ENCODE peak calls at places on chromosomes 6 and 20, in four cellular contexts. One of them, this sample, is unnamed.
A peak's percentile ranks its signal among the peaks of the same experiment; 100 is the strongest.

GRCh38 chr6:82111114-82111513 is 136.4 kb downstream of the IBTK start:
- DNase-seq in choroid plexus epithelial cell: no peak
- DNase-seq in NAMALWA: no peak
- DNase-seq in H7: no peak
- DNase-seq in this sample: no peak

GRCh38 chr6:39760246-39760952 is 31.8 kb upstream of the DAAM2 start:
- DNase-seq in NAMALWA: no peak
- DNase-seq in choroid plexus epithelial cell: no peak
- DNase-seq in H7: no peak
- DNase-seq in this sample: no peak

GRCh38 chr6:169906004-169906740 is 154.8 kb downstream of the ERMARD start:
- DNase-seq in choroid plexus epithelial cell: no peak
- DNase-seq in NAMALWA: no peak
- DNase-seq in H7: no peak
- DNase-seq in this sample: no peak

GRCh38 chr6:147869223-147869600 is 360.7 kb downstream of the SAMD5 start:
- DNase-seq in H7: no peak
- DNase-seq in NAMALWA: no peak
- DNase-seq in choroid plexus epithelial cell: no peak
- DNase-seq in this sample: no peak

GRCh38 chr6:26501482-26501986 is 1.4 kb downstream of the BTN1A1 start:
- DNase-seq in NAMALWA: no peak
- DNase-seq in choroid plexus epithelial cell: peak; percentile 8
- DNase-seq in H7: peak; percentile 71
- DNase-seq in this sample: no peak

GRCh38 chr6:447381-448165 is 56.0 kb downstream of the IRF4 start:
- DNase-seq in H7: no peak
- DNase-seq in choroid plexus epithelial cell: no peak
- DNase-seq in NAMALWA: no peak
- DNase-seq in this sample: no peak

GRCh38 chr6:98644063-98644462 is 190.3 kb upstream of the POU3F2 start:
- DNase-seq in NAMALWA: no peak
- DNase-seq in H7: no peak
- DNase-seq in choroid plexus epithelial cell: no peak
- DNase-seq in this sample: no peak

GRCh38 chr6:38750968-38751615 is 36.0 kb downstream of the DNAH8 start:
- DNase-seq in choroid plexus epithelial cell: no peak
- DNase-seq in H7: no peak
- DNase-seq in NAMALWA: no peak
- DNase-seq in this sample: no peak

GRCh38 chr20:39853664-39854063 is 835.4 kb downstream of the MAFB start:
- DNase-seq in H7: peak; percentile 47
- DNase-seq in choroid plexus epithelial cell: peak; percentile 54
- DNase-seq in NAMALWA: no peak
- DNase-seq in this sample: no peak

GRCh38 chr6:142474446-142475289 is 172.9 kb downstream of the ADGRG6 start:
- DNase-seq in H7: peak; percentile 74
- DNase-seq in choroid plexus epithelial cell: peak; percentile 76
- DNase-seq in NAMALWA: peak; percentile 59
- DNase-seq in this sample: peak; percentile 66

GRCh38 chr20:22106308-22106938 is 401.0 kb downstream of the PAX1 start:
- DNase-seq in choroid plexus epithelial cell: peak; percentile 37
- DNase-seq in H7: peak; percentile 10
- DNase-seq in NAMALWA: peak; percentile 29
- DNase-seq in this sample: peak; percentile 39

GRCh38 chr6:36169023-36170007 is 27.2 kb upstream of the BRPF3 start:
- DNase-seq in choroid plexus epithelial cell: no peak
- DNase-seq in H7: no peak
- DNase-seq in NAMALWA: no peak
- DNase-seq in this sample: no peak